ENCODE peak calls at places on chromosome 14, in seven cellular contexts. T is left ventricle myocardium inferior, E is astrocyte, B is bronchial epithelial cell, M is esophagus muscularis mucosa, U is MG63, O is IMR-90. S is an unnamed sample.

GRCh38 chr14:68285421-68286179 is 466.0 kb downstream of the RAD51B start:
- DNase-seq in T (no peak), E (no peak), B (no peak), M (no peak), U (no peak), O (no peak), S (peak; percentile 79)

GRCh38 chr14:99522934-99523660 is 41.9 kb downstream of the CCNK start:
- DNase-seq in T (peak; percentile 15), E (peak; percentile 36), B (no peak), M (no peak), U (peak; percentile 17), O (peak; percentile 23), S (no peak)

GRCh38 chr14:98270201-98270600 is 1001.8 kb downstream of the BCL11B start:
- DNase-seq in T (no peak), E (peak; percentile 49), B (peak; percentile 90), M (no peak), U (no peak), O (no peak), S (no peak)

GRCh38 chr14:87615822-87616679 is 376.9 kb downstream of the GALC start:
- DNase-seq in T (peak; percentile 21), E (no peak), B (peak; percentile 45), M (peak; percentile 81), U (peak; percentile 5), O (peak; percentile 19), S (peak; percentile 58)

GRCh38 chr14:47917344-47917954 is 242.0 kb upstream of the MDGA2 start:
- DNase-seq in T (no peak), E (peak; percentile 2), B (peak; percentile 7), M (no peak), U (peak; percentile 1), O (peak; percentile 13), S (no peak)

GRCh38 chr14:60125918-60126317 is 34.2 kb downstream of the PCNX4 start:
- DNase-seq in T (no peak), E (peak; percentile 34), B (no peak), M (no peak), U (no peak), O (peak; percentile 32), S (no peak)

GRCh38 chr14:48703728-48704467 is 882.3 kb downstream of the RPS29 start:
- DNase-seq in T (no peak), E (no peak), B (no peak), M (no peak), U (no peak), O (no peak), S (no peak)

GRCh38 chr14:61616524-61617185 is 78.7 kb upstream of the HIF1A start:
- DNase-seq in T (no peak), E (peak; percentile 94), B (peak; percentile 57), M (no peak), U (peak; percentile 19), O (peak; percentile 89), S (no peak)

GRCh38 chr14:67191768-67192290 is 2.6 kb downstream of the GARIN2 start:
- DNase-seq in T (no peak), E (peak; percentile 70), B (no peak), M (no peak), U (no peak), O (peak; percentile 48), S (no peak)

GRCh38 chr14:23139874-23140273 is 20.8 kb upstream of the CEBPE start:
- DNase-seq in T (no peak), E (no peak), B (no peak), M (no peak), U (no peak), O (no peak), S (no peak)

GRCh38 chr14:76894308-76894707 is 68.1 kb downstream of the LRRC74A start:
- DNase-seq in T (no peak), E (no peak), B (no peak), M (no peak), U (no peak), O (no peak), S (no peak)

GRCh38 chr14:58560208-58560607 is 77.6 kb upstream of the DACT1 start:
- DNase-seq in T (no peak), E (peak; percentile 68), B (peak; percentile 80), M (no peak), U (no peak), O (peak; percentile 80), S (no peak)

GRCh38 chr14:74592476-74593191 is 19.4 kb downstream of the LTBP2 start:
- DNase-seq in T (no peak), E (no peak), B (no peak), M (no peak), U (no peak), O (no peak), S (no peak)

GRCh38 chr14:33754264-33754663 is 196.6 kb downstream of the EGLN3 start:
- DNase-seq in T (no peak), E (peak; percentile 74), B (no peak), M (no peak), U (peak; percentile 3), O (no peak), S (no peak)

GRCh38 chr14:36996133-36996856 is 176.1 kb downstream of the SLC25A21 start:
- DNase-seq in T (no peak), E (peak; percentile 74), B (peak; percentile 85), M (no peak), U (peak; percentile 73), O (peak; percentile 68), S (no peak)

GRCh38 chr14:63418020-63418419 is 99.3 kb upstream of the GPHB5 start:
- DNase-seq in T (no peak), E (no peak), B (no peak), M (no peak), U (no peak), O (no peak), S (no peak)

GRCh38 chr14:58633831-58634230 is 3.9 kb upstream of the DACT1 start:
- DNase-seq in T (no peak), E (peak; percentile 73), B (no peak), M (peak; percentile 5), U (no peak), O (peak; percentile 17), S (no peak)

GRCh38 chr14:100589760-100590469 is 2.7 kb upstream of the BEGAIN start:
- DNase-seq in T (peak; percentile 0), E (no peak), B (no peak), M (no peak), U (no peak), O (no peak), S (no peak)

GRCh38 chr14:104877066-104877805 is 12.2 kb downstream of the CEP170B start:
- DNase-seq in T (peak; percentile 10), E (no peak), B (no peak), M (no peak), U (no peak), O (no peak), S (no peak)

GRCh38 chr14:29738950-29739349 is 188.7 kb downstream of the PRKD1 start:
- DNase-seq in T (no peak), E (no peak), B (no peak), M (no peak), U (no peak), O (no peak), S (no peak)

GRCh38 chr14:77045570-77045890 is 17.0 kb upstream of the IRF2BPL start:
- DNase-seq in T (no peak), E (no peak), B (no peak), M (no peak), U (peak; percentile 70), O (no peak), S (no peak)

GRCh38 chr14:39267592-39268112 is 33.9 kb downstream of the MIA2 start:
- DNase-seq in T (no peak), E (no peak), B (peak; percentile 44), M (no peak), U (no peak), O (no peak), S (no peak)

GRCh38 chr14:99887407-99887806 is 94.2 kb downstream of the EML1 start:
- DNase-seq in T (no peak), E (no peak), B (no peak), M (no peak), U (no peak), O (no peak), S (no peak)

GRCh38 chr14:58466459-58466858 is 38.9 kb downstream of the KIAA0586 start:
- DNase-seq in T (no peak), E (no peak), B (no peak), M (no peak), U (no peak), O (no peak), S (no peak)

DNA sequence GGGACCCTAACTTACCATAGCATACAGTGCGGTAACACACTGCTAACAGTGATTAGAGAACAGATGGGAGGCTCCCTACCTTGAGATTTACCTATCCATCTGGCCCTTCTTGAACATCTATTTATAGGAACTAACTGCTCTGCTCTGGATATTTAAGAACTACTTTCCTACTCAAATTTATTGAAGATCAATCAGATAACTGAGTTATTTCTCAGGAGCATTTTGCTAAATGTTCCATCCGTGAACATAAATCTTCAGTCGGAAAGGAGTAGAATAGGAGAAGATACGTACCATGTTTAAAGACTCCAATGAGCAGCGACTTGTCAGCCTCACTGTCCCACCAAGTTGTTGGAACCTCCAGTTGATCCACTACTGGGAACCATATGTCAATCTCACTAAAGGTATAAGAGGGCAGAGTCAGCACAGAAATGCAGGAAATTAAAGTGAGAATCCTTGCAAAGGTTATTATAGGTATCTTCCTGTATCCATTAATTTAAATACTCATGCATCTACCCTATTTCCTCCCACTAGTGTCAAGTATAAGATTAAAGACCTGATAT is 15.6 kb upstream of the SUPT16H start:
- DNase-seq in T (no peak), E (no peak), B (no peak), M (no peak), U (no peak), O (no peak), S (no peak)
- H3K36me3 ChIP-seq in T (peaks cover 100% of the 10 kb centered on the region), E (peaks cover 83% of the 10 kb centered on the region), B (peaks cover 32% of the 10 kb centered on the region), M (peaks cover 100% of the 10 kb centered on the region), U (peaks cover 56% of the 10 kb centered on the region), O (peaks cover 65% of the 10 kb centered on the region), S (peaks cover 95% of the 10 kb centered on the region)

GRCh38 chr14:24409956-24410355 is 11.2 kb downstream of the NYNRIN start:
- DNase-seq in T (no peak), E (no peak), B (no peak), M (no peak), U (no peak), O (no peak), S (no peak)
- H3K36me3 ChIP-seq in T (peaks cover 50% of the 10 kb centered on the region), E (no peaks in the 10 kb centered on the region), B (peaks cover 9% of the 10 kb centered on the region), M (peaks cover 76% of the 10 kb centered on the region), U (no peaks in the 10 kb centered on the region), O (peaks cover 39% of the 10 kb centered on the region), S (no peaks in the 10 kb centered on the region)

GRCh38 chr14:93731753-93732152 is 56.5 kb downstream of the PRIMA1 start:
- DNase-seq in T (no peak), E (no peak), B (no peak), M (no peak), U (no peak), O (no peak), S (no peak)

GRCh38 chr14:93732524-93732923 is 55.8 kb downstream of the PRIMA1 start:
- DNase-seq in T (no peak), E (no peak), B (no peak), M (no peak), U (no peak), O (no peak), S (no peak)

GRCh38 chr14:93728651-93729016 is 59.7 kb downstream of the PRIMA1 start:
- DNase-seq in T (no peak), E (no peak), B (no peak), M (no peak), U (no peak), O (no peak), S (no peak)

GRCh38 chr14:93727917-93728650 is 60.2 kb downstream of the PRIMA1 start:
- DNase-seq in T (no peak), E (no peak), B (no peak), M (no peak), U (no peak), O (no peak), S (no peak)

GRCh38 chr14:93729993-93730392 is 58.3 kb downstream of the PRIMA1 start:
- DNase-seq in T (no peak), E (no peak), B (no peak), M (no peak), U (peak; percentile 19), O (no peak), S (no peak)
- H3K36me3 ChIP-seq in T (no peaks in the 10 kb centered on the region), E (no peaks in the 10 kb centered on the region), B (no peaks in the 10 kb centered on the region), M (no peaks in the 10 kb centered on the region), U (no peaks in the 10 kb centered on the region), O (no peaks in the 10 kb centered on the region), S (no peaks in the 10 kb centered on the region)

GRCh38 chr14:55152052-55152753 is 23.2 kb downstream of the LGALS3 start:
- DNase-seq in T (no peak), E (peak; percentile 19), B (no peak), M (no peak), U (no peak), O (peak; percentile 81), S (no peak)
- H3K36me3 ChIP-seq in T (no peaks in the 10 kb centered on the region), E (peaks cover 6% of the 10 kb centered on the region), B (no peaks in the 10 kb centered on the region), M (no peaks in the 10 kb centered on the region), U (peaks cover 21% of the 10 kb centered on the region), O (no peaks in the 10 kb centered on the region), S (peaks cover 93% of the 10 kb centered on the region)

S was measured in DND-41.